ENCODE peak calls at places on chromosomes 7 and 10, in seven cellular contexts. One of them, this sample, is unnamed.

GRCh38 chr7:33757563-33758165 is 147.7 kb upstream of the BMPER start:
- DNase-seq in A549: peak; percentile 16
- DNase-seq in mammary epithelial cell: peak; percentile 10
- DNase-seq in GM23338: peak; percentile 72
- DNase-seq in cardiac fibroblast: peak; percentile 70
- DNase-seq in right atrium auricular region: no peak
- DNase-seq in pancreas: no peak
- DNase-seq in this sample: peak; percentile 45

GRCh38 chr10:57562211-57562610 is 705.5 kb downstream of the IPMK start:
- DNase-seq in A549: no peak
- DNase-seq in mammary epithelial cell: peak; percentile 30
- DNase-seq in GM23338: no peak
- DNase-seq in cardiac fibroblast: no peak
- DNase-seq in right atrium auricular region: no peak
- DNase-seq in pancreas: no peak
- DNase-seq in this sample: no peak

GRCh38 chr7:18109762-18110161 is 82.1 kb upstream of the PRPS1L1 start:
- DNase-seq in A549: no peak
- DNase-seq in mammary epithelial cell: no peak
- DNase-seq in GM23338: no peak
- DNase-seq in cardiac fibroblast: no peak
- DNase-seq in right atrium auricular region: no peak
- DNase-seq in pancreas: no peak
- DNase-seq in this sample: no peak

GRCh38 chr7:128830231-128831177 is at the start of gene FLNC:
- DNase-seq in A549: no peak
- DNase-seq in mammary epithelial cell: peak; percentile 19
- DNase-seq in GM23338: peak; percentile 71
- DNase-seq in cardiac fibroblast: peak; percentile 73
- DNase-seq in right atrium auricular region: no peak
- DNase-seq in pancreas: peak; percentile 27
- DNase-seq in this sample: peak; percentile 90

GRCh38 chr7:33814958-33815735 is 90.2 kb upstream of the BMPER start:
- DNase-seq in A549: no peak
- DNase-seq in mammary epithelial cell: no peak
- DNase-seq in GM23338: no peak
- DNase-seq in cardiac fibroblast: no peak
- DNase-seq in right atrium auricular region: no peak
- DNase-seq in pancreas: no peak
- DNase-seq in this sample: no peak

GRCh38 chr7:149799397-149800168 is 26.2 kb upstream of the ZNF467 start:
- DNase-seq in A549: no peak
- DNase-seq in mammary epithelial cell: no peak
- DNase-seq in GM23338: peak; percentile 82
- DNase-seq in cardiac fibroblast: peak; percentile 7
- DNase-seq in right atrium auricular region: no peak
- DNase-seq in pancreas: peak; percentile 41
- DNase-seq in this sample: peak; percentile 75

GRCh38 chr7:721619-722248 is 4.8 kb upstream of the DNAAF5 start:
- DNase-seq in A549: no peak
- DNase-seq in mammary epithelial cell: no peak
- DNase-seq in GM23338: no peak
- DNase-seq in cardiac fibroblast: peak; percentile 21
- DNase-seq in right atrium auricular region: no peak
- DNase-seq in pancreas: no peak
- DNase-seq in this sample: no peak

GRCh38 chr7:139635521-139636240 is 112.2 kb downstream of the CLEC2L start:
- DNase-seq in A549: no peak
- DNase-seq in mammary epithelial cell: no peak
- DNase-seq in GM23338: no peak
- DNase-seq in cardiac fibroblast: no peak
- DNase-seq in right atrium auricular region: no peak
- DNase-seq in pancreas: no peak
- DNase-seq in this sample: no peak

GRCh38 chr7:158057446-158057845 is 530.2 kb downstream of the PTPRN2 start:
- DNase-seq in A549: no peak
- DNase-seq in mammary epithelial cell: no peak
- DNase-seq in GM23338: no peak
- DNase-seq in cardiac fibroblast: no peak
- DNase-seq in right atrium auricular region: no peak
- DNase-seq in pancreas: no peak
- DNase-seq in this sample: no peak

GRCh38 chr10:96345250-96345649 is 13.6 kb downstream of the OPALIN start:
- DNase-seq in A549: no peak
- DNase-seq in mammary epithelial cell: no peak
- DNase-seq in GM23338: peak; percentile 38
- DNase-seq in cardiac fibroblast: no peak
- DNase-seq in right atrium auricular region: no peak
- DNase-seq in pancreas: no peak
- DNase-seq in this sample: no peak

GRCh38 chr7:137923380-137923779 is 76.6 kb upstream of the DGKI start:
- DNase-seq in A549: peak; percentile 15
- DNase-seq in mammary epithelial cell: no peak
- DNase-seq in GM23338: no peak
- DNase-seq in cardiac fibroblast: no peak
- DNase-seq in right atrium auricular region: no peak
- DNase-seq in pancreas: no peak
- DNase-seq in this sample: no peak

GRCh38 chr10:59265140-59265539 is 88.7 kb downstream of the PHYHIPL start:
- DNase-seq in A549: no peak
- DNase-seq in mammary epithelial cell: no peak
- DNase-seq in GM23338: peak; percentile 20
- DNase-seq in cardiac fibroblast: no peak
- DNase-seq in right atrium auricular region: no peak
- DNase-seq in pancreas: no peak
- DNase-seq in this sample: no peak

GRCh38 chr10:32141018-32141807 is 85.0 kb upstream of the KIF5B start:
- DNase-seq in A549: no peak
- DNase-seq in mammary epithelial cell: no peak
- DNase-seq in GM23338: no peak
- DNase-seq in cardiac fibroblast: peak; percentile 85
- DNase-seq in right atrium auricular region: no peak
- DNase-seq in pancreas: peak; percentile 32
- DNase-seq in this sample: no peak

GRCh38 chr7:25595931-25596330 is 367.6 kb upstream of the NPVF start:
- DNase-seq in A549: no peak
- DNase-seq in mammary epithelial cell: no peak
- DNase-seq in GM23338: no peak
- DNase-seq in cardiac fibroblast: no peak
- DNase-seq in right atrium auricular region: no peak
- DNase-seq in pancreas: no peak
- DNase-seq in this sample: peak; percentile 53

GRCh38 chr10:33352631-33353030 is 18.2 kb upstream of the NRP1 start:
- DNase-seq in A549: no peak
- DNase-seq in mammary epithelial cell: no peak
- DNase-seq in GM23338: no peak
- DNase-seq in cardiac fibroblast: no peak
- DNase-seq in right atrium auricular region: no peak
- DNase-seq in pancreas: no peak
- DNase-seq in this sample: no peak

GRCh38 chr7:12683678-12684077 is 3.8 kb upstream of the ARL4A start:
- DNase-seq in A549: peak; percentile 38
- DNase-seq in mammary epithelial cell: no peak
- DNase-seq in GM23338: peak; percentile 66
- DNase-seq in cardiac fibroblast: peak; percentile 47
- DNase-seq in right atrium auricular region: no peak
- DNase-seq in pancreas: no peak
- DNase-seq in this sample: peak; percentile 39

GRCh38 chr10:100186253-100186780 is 488 bp upstream of the ERLIN1 start:
- DNase-seq in A549: peak; percentile 48
- DNase-seq in mammary epithelial cell: no peak
- DNase-seq in GM23338: peak; percentile 46
- DNase-seq in cardiac fibroblast: peak; percentile 70
- DNase-seq in right atrium auricular region: peak; percentile 68
- DNase-seq in pancreas: peak; percentile 19
- DNase-seq in this sample: peak; percentile 38

GRCh38 chr7:27188666-27189559 is 3.9 kb upstream of the HOXA11 start:
- DNase-seq in A549: no peak
- DNase-seq in mammary epithelial cell: no peak
- DNase-seq in GM23338: peak; percentile 71
- DNase-seq in cardiac fibroblast: peak; percentile 15
- DNase-seq in right atrium auricular region: no peak
- DNase-seq in pancreas: no peak
- DNase-seq in this sample: no peak

GRCh38 chr7:27191081-27191715 is 6.2 kb upstream of the HOXA11 start:
- DNase-seq in A549: no peak
- DNase-seq in mammary epithelial cell: no peak
- DNase-seq in GM23338: no peak
- DNase-seq in cardiac fibroblast: no peak
- DNase-seq in right atrium auricular region: no peak
- DNase-seq in pancreas: no peak
- DNase-seq in this sample: no peak

GRCh38 chr7:27191716-27192545 is 6.9 kb upstream of the HOXA11 start:
- DNase-seq in A549: no peak
- DNase-seq in mammary epithelial cell: no peak
- DNase-seq in GM23338: peak; percentile 74
- DNase-seq in cardiac fibroblast: no peak
- DNase-seq in right atrium auricular region: no peak
- DNase-seq in pancreas: no peak
- DNase-seq in this sample: no peak

GRCh38 chr7:27189560-27190283 is 4.7 kb upstream of the HOXA11 start:
- DNase-seq in A549: no peak
- DNase-seq in mammary epithelial cell: no peak
- DNase-seq in GM23338: no peak
- DNase-seq in cardiac fibroblast: no peak
- DNase-seq in right atrium auricular region: no peak
- DNase-seq in pancreas: no peak
- DNase-seq in this sample: no peak

GRCh38 chr7:27190284-27190748 is 5.3 kb upstream of the HOXA11 start:
- DNase-seq in A549: no peak
- DNase-seq in mammary epithelial cell: no peak
- DNase-seq in GM23338: no peak
- DNase-seq in cardiac fibroblast: no peak
- DNase-seq in right atrium auricular region: no peak
- DNase-seq in pancreas: no peak
- DNase-seq in this sample: no peak
- TF ChIP-seq CTCF in A549: no peak
- TF ChIP-seq CTCF in mammary epithelial cell: no peak
- TF ChIP-seq CTCF in GM23338: no peak
- TF ChIP-seq CTCF in cardiac fibroblast: no peak
- TF ChIP-seq CTCF in right atrium auricular region: no peak
- TF ChIP-seq CTCF in pancreas: no peak
- TF ChIP-seq CTCF in this sample: no peak

GRCh38 chr7:155808551-155809331 is 3.5 kb downstream of the SHH start:
- DNase-seq in A549: peak; percentile 64
- DNase-seq in mammary epithelial cell: no peak
- DNase-seq in GM23338: peak; percentile 48
- DNase-seq in cardiac fibroblast: no peak
- DNase-seq in right atrium auricular region: no peak
- DNase-seq in pancreas: no peak
- DNase-seq in this sample: no peak

GRCh38 chr7:155805826-155806095 is 6.5 kb downstream of the SHH start:
- DNase-seq in A549: no peak
- DNase-seq in mammary epithelial cell: no peak
- DNase-seq in GM23338: peak; percentile 31
- DNase-seq in cardiac fibroblast: no peak
- DNase-seq in right atrium auricular region: no peak
- DNase-seq in pancreas: no peak
- DNase-seq in this sample: no peak

GRCh38 chr7:155806096-155806871 is 6.0 kb downstream of the SHH start:
- DNase-seq in A549: no peak
- DNase-seq in mammary epithelial cell: no peak
- DNase-seq in GM23338: peak; percentile 29
- DNase-seq in cardiac fibroblast: no peak
- DNase-seq in right atrium auricular region: no peak
- DNase-seq in pancreas: no peak
- DNase-seq in this sample: peak; percentile 67

GRCh38 chr7:155807805-155808550 is 4.3 kb downstream of the SHH start:
- DNase-seq in A549: no peak
- DNase-seq in mammary epithelial cell: no peak
- DNase-seq in GM23338: peak; percentile 35
- DNase-seq in cardiac fibroblast: no peak
- DNase-seq in right atrium auricular region: no peak
- DNase-seq in pancreas: no peak
- DNase-seq in this sample: no peak

DNA sequence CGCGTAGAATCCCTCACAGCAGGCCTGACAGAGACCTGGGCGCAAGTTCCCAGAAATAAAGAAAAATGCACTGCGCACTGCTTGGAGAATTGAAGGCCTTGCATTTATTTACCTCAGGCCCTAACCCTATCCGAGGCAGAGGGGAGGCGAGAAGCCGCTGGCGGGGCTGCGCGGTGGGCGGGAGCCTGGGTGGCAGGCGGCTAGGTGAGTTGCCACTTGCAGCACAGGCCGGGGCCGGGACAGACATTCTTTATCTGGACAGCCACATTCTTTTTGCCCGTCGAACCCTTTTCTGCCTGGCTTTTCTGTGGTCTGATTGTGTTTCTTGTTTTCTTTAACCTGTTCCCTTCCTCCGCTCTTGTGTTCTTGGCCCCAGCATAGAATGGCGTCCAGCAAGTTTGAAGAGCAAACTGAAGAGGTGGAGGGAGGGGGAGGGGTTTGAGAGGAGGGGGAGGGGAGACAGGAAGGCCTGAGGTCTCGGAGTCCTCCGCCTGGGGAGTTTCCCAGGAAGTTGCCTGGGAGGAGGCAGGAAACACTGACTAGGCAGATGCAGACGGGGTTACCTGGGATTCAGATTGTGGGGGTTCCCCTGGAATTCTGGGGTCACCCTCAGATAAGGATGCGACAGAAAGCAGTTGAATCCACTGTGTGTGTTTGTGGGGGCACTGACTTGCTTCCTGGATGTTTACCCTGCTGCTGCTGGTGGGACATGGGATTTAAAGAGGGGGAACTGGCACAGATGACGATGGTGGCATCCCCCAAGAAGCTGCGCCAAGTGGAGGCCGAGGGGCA is 5.1 kb downstream of the SHH start:
- DNase-seq in A549: no peak
- DNase-seq in mammary epithelial cell: no peak
- DNase-seq in GM23338: peak; percentile 77
- DNase-seq in cardiac fibroblast: no peak
- DNase-seq in right atrium auricular region: no peak
- DNase-seq in pancreas: no peak
- DNase-seq in this sample: no peak
- TF ChIP-seq CTCF in A549: no peak
- TF ChIP-seq CTCF in mammary epithelial cell: no peak
- TF ChIP-seq CTCF in GM23338: no peak
- TF ChIP-seq CTCF in cardiac fibroblast: no peak
- TF ChIP-seq CTCF in right atrium auricular region: no peak
- TF ChIP-seq CTCF in pancreas: no peak
- TF ChIP-seq CTCF in this sample: no peak

GRCh38 chr10:37495415-37495814 is 362.0 kb downstream of the ZNF248 start:
- DNase-seq in A549: no peak
- DNase-seq in mammary epithelial cell: peak; percentile 23
- DNase-seq in GM23338: no peak
- DNase-seq in cardiac fibroblast: no peak
- DNase-seq in right atrium auricular region: no peak
- DNase-seq in pancreas: no peak
- DNase-seq in this sample: no peak
- TF ChIP-seq CTCF in A549: peak; percentile 47
- TF ChIP-seq CTCF in mammary epithelial cell: peak; percentile 20
- TF ChIP-seq CTCF in GM23338: no peak
- TF ChIP-seq CTCF in cardiac fibroblast: peak; percentile 6
- TF ChIP-seq CTCF in right atrium auricular region: peak; percentile 57
- TF ChIP-seq CTCF in pancreas: peak; percentile 7
- TF ChIP-seq CTCF in this sample: peak; percentile 62

DNA sequence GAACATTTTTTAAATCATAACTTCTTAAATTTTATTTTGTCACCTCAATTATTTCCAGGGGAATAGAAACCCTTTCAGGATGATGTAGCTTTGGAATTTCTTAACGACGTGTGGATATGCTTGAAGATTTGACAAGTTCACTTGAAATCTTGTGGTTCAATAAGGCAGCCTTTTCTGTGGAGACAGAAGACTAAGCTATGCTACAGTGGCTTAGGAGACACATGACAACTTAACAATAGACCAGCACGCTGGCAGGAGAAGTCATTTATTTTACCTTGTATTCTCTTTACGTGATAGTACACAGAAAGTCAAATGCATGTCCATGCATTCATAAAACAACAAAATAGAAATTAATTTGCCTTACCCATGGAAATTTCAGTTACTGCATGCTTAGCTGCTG is 181.6 kb downstream of the GRM3 start:
- DNase-seq in A549: no peak
- DNase-seq in mammary epithelial cell: no peak
- DNase-seq in GM23338: no peak
- DNase-seq in cardiac fibroblast: no peak
- DNase-seq in right atrium auricular region: no peak
- DNase-seq in pancreas: no peak
- DNase-seq in this sample: no peak
- TF ChIP-seq CTCF in A549: no peak
- TF ChIP-seq CTCF in mammary epithelial cell: no peak
- TF ChIP-seq CTCF in GM23338: no peak
- TF ChIP-seq CTCF in cardiac fibroblast: no peak
- TF ChIP-seq CTCF in right atrium auricular region: no peak
- TF ChIP-seq CTCF in pancreas: no peak
- TF ChIP-seq CTCF in this sample: no peak